ENCODE peak calls at places on chromosomes 5 and 9, in five cellular contexts. O is sigmoid colon; C is esophagus squamous epithelium; P is naive thymus-derived CD4-positive, alpha-beta T cell; H is adrenal gland. I is an unnamed sample. For H3K27me3, the result is how much of the 10 kb centered on the place peaks cover.

GRCh38 chr9:134224130-134224826 is 59.9 kb upstream of the RNU6ATAC start:
- DNase-seq in O (peak), C (no peak), P (no peak), H (no peak), I (peak)

GRCh38 chr5:40672440-40672839 is 7.3 kb upstream of the PTGER4 start:
- DNase-seq in O (no peak), C (no peak), P (no peak), H (no peak), I (no peak)

GRCh38 chr5:141823056-141823455 is 55.2 kb downstream of the PCDH1 start:
- DNase-seq in O (no peak), C (no peak), P (no peak), H (no peak), I (no peak)

GRCh38 chr5:138844812-138845513 is 30.2 kb downstream of the LRRTM2 start:
- DNase-seq in O (no peak), C (no peak), P (no peak), H (no peak), I (no peak)

GRCh38 chr9:133505186-133505830 is 19.5 kb downstream of the MYMK start:
- DNase-seq in O (no peak), C (no peak), P (no peak), H (no peak), I (peak)

GRCh38 chr9:72364679-72365524 is at the start of gene ZFAND5:
- DNase-seq in O (peak), C (peak), P (peak), H (peak), I (peak)

GRCh38 chr5:180340856-180341255 is 12.3 kb downstream of the GFPT2 start:
- DNase-seq in O (no peak), C (no peak), P (no peak), H (no peak), I (peak)

GRCh38 chr9:124506433-124506832 is 766 bp downstream of the NR5A1 start:
- DNase-seq in O (no peak), C (no peak), P (no peak), H (no peak), I (no peak)

GRCh38 chr5:93099902-93100347 is 481.1 kb downstream of the NR2F1-AS1 start:
- DNase-seq in O (no peak), C (no peak), P (no peak), H (no peak), I (no peak)

GRCh38 chr9:34623386-34624235 is 3.3 kb upstream of the DCTN3 start:
- DNase-seq in O (peak), C (no peak), P (no peak), H (no peak), I (no peak)

GRCh38 chr5:150780180-150780692 is 1.7 kb downstream of the SMIM3 start:
- DNase-seq in O (peak), C (no peak), P (no peak), H (peak), I (peak)

GRCh38 chr5:180669661-180670060 is 20.3 kb upstream of the FLT4 start:
- DNase-seq in O (no peak), C (no peak), P (no peak), H (no peak), I (no peak)

GRCh38 chr9:34332370-34332964 is 3.1 kb downstream of the NUDT2 start:
- DNase-seq in O (no peak), C (no peak), P (peak), H (peak), I (no peak)

GRCh38 chr9:17578911-17579793 is at the start of gene SH3GL2:
- DNase-seq in O (no peak), C (no peak), P (no peak), H (no peak), I (peak)

GRCh38 chr9:121972501-121972981 is 120.6 kb downstream of the TTLL11 start:
- DNase-seq in O (no peak), C (no peak), P (no peak), H (peak), I (no peak)

GRCh38 chr9:2677927-2678889 is 39.1 kb upstream of the KCNV2 start:
- DNase-seq in O (no peak), C (no peak), P (no peak), H (no peak), I (no peak)

GRCh38 chr5:130052752-130053151 is 148.5 kb downstream of the CHSY3 start:
- DNase-seq in O (no peak), C (no peak), P (no peak), H (no peak), I (no peak)

GRCh38 chr5:157920828-157921170 is 61.9 kb upstream of the CLINT1 start:
- DNase-seq in O (no peak), C (no peak), P (no peak), H (no peak), I (no peak)
- H3K4me3 ChIP-seq in O (no peak), C (no peak), P (no peak), H (no peak), I (no peak)

DNA sequence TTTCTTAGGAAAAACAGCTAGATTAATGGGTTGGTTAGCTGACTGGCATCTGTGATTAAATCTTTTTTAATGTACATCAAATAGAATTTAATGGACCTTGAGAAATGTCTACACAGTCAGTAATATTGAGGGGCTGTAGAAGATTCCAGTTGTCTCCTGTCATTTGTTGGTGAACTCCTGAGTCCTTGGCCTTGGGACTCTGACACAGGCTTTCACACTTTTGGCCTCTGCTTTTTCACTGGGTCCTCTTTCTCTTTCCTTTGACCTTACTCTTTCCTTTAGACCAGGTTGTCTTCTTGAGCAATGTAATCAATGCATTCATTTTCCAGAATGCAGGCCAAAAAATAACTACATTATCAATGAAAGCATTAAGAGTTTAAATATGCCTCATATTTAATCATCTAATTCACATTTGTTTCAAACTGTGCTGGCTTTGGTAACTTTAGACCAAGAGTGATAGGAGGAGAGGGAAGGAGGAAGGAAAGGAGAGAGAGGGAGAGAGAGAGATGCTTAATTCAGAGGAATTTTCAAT is 511.3 kb downstream of the ZNF608 start:
- DNase-seq in O (no peak), C (no peak), P (no peak), H (no peak), I (no peak)
- H3K27ac ChIP-seq in O (no peak), C (no peak), P (no peak), H (no peak), I (no peak)

GRCh38 chr5:8394965-8395364 is 526.0 kb downstream of the MTRR start:
- DNase-seq in O (no peak), C (no peak), P (no peak), H (no peak), I (no peak)
- H3K27me3 ChIP-seq in O (under half), C (under half), P (under half), H (under half), I (under half)

DNA sequence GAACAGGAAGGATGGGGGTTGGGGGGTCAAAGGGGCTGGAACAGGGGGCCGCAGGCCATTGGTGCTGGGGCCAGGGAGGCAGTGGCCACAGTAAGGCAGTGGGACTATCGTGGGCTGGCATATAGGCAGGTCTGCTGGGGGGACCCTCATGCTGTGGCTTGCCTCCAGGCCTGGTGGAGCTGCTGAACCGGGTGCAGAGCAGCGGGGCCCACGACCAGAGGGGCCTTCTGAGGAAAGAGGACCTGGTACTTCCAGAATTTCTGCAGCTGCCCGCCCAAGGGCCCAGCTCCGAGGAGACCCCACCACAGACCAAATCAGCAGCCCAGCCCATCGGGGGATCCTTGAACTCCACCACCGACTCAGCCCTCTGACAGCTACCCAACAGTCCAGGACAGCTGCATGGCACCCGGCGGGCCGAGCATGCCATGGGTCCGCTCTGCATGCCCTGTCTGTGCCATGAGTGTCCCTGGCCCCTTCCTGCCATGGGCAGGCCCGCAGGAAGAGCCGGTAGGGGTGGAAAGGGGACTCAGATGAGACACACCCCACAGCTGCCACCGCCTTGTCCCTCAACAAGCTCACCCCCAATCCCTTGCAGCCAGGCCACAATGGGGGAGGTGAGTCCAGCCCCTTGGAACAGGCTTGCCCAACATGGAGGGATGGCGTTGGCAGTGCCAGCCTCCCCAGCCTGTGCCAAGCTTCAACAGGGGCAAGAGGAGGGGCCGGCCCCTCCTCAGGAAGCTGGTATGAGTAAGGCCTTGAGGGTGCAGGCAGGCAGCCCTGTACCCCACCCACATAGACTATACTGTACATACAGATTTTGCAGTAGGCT is 12.3 kb upstream of the SLC34A1 start:
- DNase-seq in O (no peak), C (no peak), P (no peak), H (no peak), I (no peak)
- H3K4me3 ChIP-seq in O (no peak), C (peak), P (peak), H (no peak), I (no peak)

GRCh38 chr9:5630038-5630507 is 1.2 kb downstream of the RIC1 start:
- DNase-seq in O (no peak), C (no peak), P (peak), H (no peak), I (no peak)
- H3K27ac ChIP-seq in O (peak), C (peak), P (peak), H (peak), I (peak)

GRCh38 chr9:115002371-115003120 is 72.2 kb upstream of the TNFSF8 start:
- DNase-seq in O (no peak), C (no peak), P (no peak), H (no peak), I (no peak)
- H3K27me3 ChIP-seq in O (under half), C (under half), P (under half), H (under half), I (under half)

DNA sequence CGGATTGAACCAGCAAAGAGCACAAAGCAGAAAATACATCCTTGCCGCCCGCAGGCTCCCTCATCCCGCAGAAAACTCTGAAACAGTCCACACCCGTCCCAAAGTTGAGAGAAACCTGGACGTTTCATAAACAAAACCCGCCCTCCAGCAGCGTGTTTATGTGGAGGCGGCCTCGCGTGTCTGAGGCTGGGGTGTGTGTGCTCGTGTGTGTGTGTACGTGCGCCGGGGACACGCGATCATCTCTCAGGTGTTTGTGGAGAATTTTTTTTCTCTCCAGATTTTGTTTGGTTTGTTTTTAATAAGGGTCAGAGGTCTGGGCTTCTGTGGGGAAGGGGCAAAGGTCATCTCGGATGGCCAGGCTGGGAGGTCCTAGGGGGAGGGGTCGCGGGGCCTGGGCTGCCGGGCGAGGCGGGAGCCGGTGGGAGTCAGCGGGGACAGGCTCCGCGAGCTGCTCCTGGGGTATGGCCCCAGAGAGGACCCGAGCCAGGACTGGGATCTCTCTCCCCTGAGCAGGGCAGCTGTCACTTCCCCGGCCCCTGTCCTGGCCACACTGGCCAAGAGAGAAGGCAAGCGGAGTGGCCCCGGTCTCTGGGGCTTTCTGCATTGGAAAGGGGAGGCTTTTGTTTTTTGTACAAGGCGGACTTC is 206.4 kb downstream of the C9orf50 start:
- DNase-seq in O (peak), C (no peak), P (peak), H (no peak), I (peak)
- H3K4me3 ChIP-seq in O (peak), C (peak), P (peak), H (no peak), I (peak)